ENCODE peak calls at places on chromosomes 3 and 15, in four cellular contexts. V is RWPE1, P is substantia nigra, Y is foreskin fibroblast. Q is an unnamed sample.

GRCh38 chr15:60390931-60391501 is 6.8 kb downstream of the ANXA2 start:
- DNase-seq in Y (peak), P (no peak), V (peak), Q (no peak)

GRCh38 chr15:53447053-53447574 is 312.3 kb downstream of the WDR72 start:
- DNase-seq in V (no peak), P (no peak), Y (no peak), Q (no peak)

GRCh38 chr15:57872281-57873010 is 165.9 kb downstream of the POLR2M start:
- DNase-seq in P (no peak), V (no peak), Y (no peak), Q (no peak)

GRCh38 chr3:184371570-184372018 is 6.4 kb downstream of the THPO start:
- DNase-seq in V (peak), P (peak), Y (peak), Q (peak)

GRCh38 chr15:95511680-95512079 is 818.8 kb upstream of the NR2F2 start:
- DNase-seq in V (no peak), P (no peak), Y (no peak), Q (no peak)

GRCh38 chr3:14425574-14426304 is 23.3 kb downstream of the SLC6A6 start:
- DNase-seq in V (peak), Y (no peak), P (no peak), Q (no peak)

GRCh38 chr3:164049836-164050235 is 1028.5 kb downstream of the SI start:
- DNase-seq in V (no peak), Y (no peak), P (no peak), Q (no peak)

GRCh38 chr15:39084683-39085530 is 496.0 kb upstream of the THBS1 start:
- DNase-seq in P (no peak), Y (peak), V (no peak), Q (peak)

GRCh38 chr3:127791221-127791913 is 30.9 kb downstream of the MGLL start:
- DNase-seq in Y (peak), P (no peak), V (peak), Q (peak)

GRCh38 chr15:49904296-49904695 is 214.7 kb downstream of the ATP8B4 start:
- DNase-seq in V (no peak), P (no peak), Y (no peak), Q (no peak)

Q was measured in kidney epithelial cell.